ENCODE peak calls at places on chromosomes 3 and 15, in five cellular contexts. M is mammary epithelial cell, Y is lower lobe of right lung, A is transverse colon, F is breast epithelium. S is an unnamed sample. For H3K36me3 and H3K27me3, the result is how much of the 10 kb centered on the place peaks cover.

GRCh38 chr3:15291589-15292541 is 40.5 kb downstream of the SH3BP5 start:
- DNase-seq in M (no peak), Y (no peak), A (peak), F (no peak), S (no peak)

GRCh38 chr15:40251455-40252140 is 12.7 kb downstream of the PAK6 start:
- DNase-seq in M (no peak), Y (peak), A (no peak), F (no peak), S (peak)

GRCh38 chr15:26691249-26691648 is 81.6 kb downstream of the GABRB3 start:
- DNase-seq in M (no peak), Y (no peak), A (no peak), F (no peak), S (peak)

GRCh38 chr3:4504340-4505261 is 11.5 kb downstream of the ITPR1 start:
- DNase-seq in M (peak), Y (no peak), A (peak), F (peak), S (no peak)

GRCh38 chr3:14346191-14346590 is 56.2 kb upstream of the SLC6A6 start:
- DNase-seq in M (no peak), Y (no peak), A (no peak), F (no peak), S (no peak)

GRCh38 chr15:80892414-80892813 is 97.2 kb downstream of the MESD start:
- DNase-seq in M (no peak), Y (no peak), A (no peak), F (no peak), S (no peak)

GRCh38 chr15:66233487-66234415 is 19.8 kb downstream of the MEGF11 start:
- DNase-seq in M (peak), Y (no peak), A (no peak), F (no peak), S (peak)

GRCh38 chr15:98727115-98728040 is 79.0 kb downstream of the IGF1R start:
- DNase-seq in M (peak), Y (peak), A (peak), F (peak), S (peak)

GRCh38 chr15:72770673-72771328 is 12.8 kb downstream of the ADPGK start:
- DNase-seq in M (no peak), Y (no peak), A (no peak), F (no peak), S (no peak)

GRCh38 chr3:64687781-64688515 is at the start of gene ADAMTS9:
- DNase-seq in M (peak), Y (peak), A (peak), F (peak), S (peak)

GRCh38 chr3:177220136-177220974 is 23.1 kb upstream of the TBL1XR1 start:
- DNase-seq in M (no peak), Y (no peak), A (no peak), F (no peak), S (no peak)

GRCh38 chr15:65416845-65417416 is 5.8 kb downstream of the IGDCC4 start:
- DNase-seq in M (no peak), Y (no peak), A (no peak), F (no peak), S (peak)

GRCh38 chr3:21893250-21893649 is 142.2 kb upstream of the ZNF385D start:
- DNase-seq in M (no peak), Y (no peak), A (no peak), F (no peak), S (no peak)

GRCh38 chr15:43511012-43511885 is 6.2 kb upstream of the MAP1A start:
- DNase-seq in M (no peak), Y (no peak), A (no peak), F (no peak), S (peak)

GRCh38 chr15:45048784-45049631 is 26.0 kb downstream of the SORD start:
- DNase-seq in M (no peak), Y (peak), A (no peak), F (no peak), S (no peak)

GRCh38 chr3:44326035-44326434 is 12.5 kb upstream of the TCAIM start:
- DNase-seq in M (no peak), Y (no peak), A (no peak), F (no peak), S (no peak)

GRCh38 chr15:72176155-72176554 is 21.4 kb downstream of the GRAMD2A start:
- DNase-seq in M (no peak), Y (no peak), A (no peak), F (peak), S (no peak)

DNA sequence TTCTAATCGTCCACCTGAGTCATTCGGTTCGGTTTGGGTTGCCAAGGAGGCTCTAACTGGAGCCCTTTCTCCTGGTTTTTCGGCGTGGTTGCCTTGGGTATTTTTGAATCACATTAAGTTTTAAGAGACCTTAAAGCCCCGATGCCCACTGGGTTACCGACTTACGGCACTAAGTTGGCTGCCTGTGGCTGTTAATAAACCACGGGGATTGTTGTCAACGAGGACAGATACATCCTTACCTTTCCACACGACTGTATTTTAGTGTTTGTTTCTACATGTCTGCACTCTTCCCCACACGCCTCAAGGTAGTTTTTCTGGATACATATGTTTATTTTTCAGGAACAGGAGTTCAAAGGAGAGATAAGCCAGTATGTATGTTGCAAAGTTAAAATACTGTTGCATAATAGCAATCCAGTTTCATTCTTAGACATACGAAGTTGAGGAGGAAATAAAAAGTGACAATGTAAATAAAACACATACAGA is 1.2 kb upstream of the ANP32A start:
- DNase-seq in M (peak), Y (no peak), A (no peak), F (no peak), S (no peak)
- H3K36me3 ChIP-seq in M (under half), Y (under half), A (under half), F (under half), S (under half)

DNA sequence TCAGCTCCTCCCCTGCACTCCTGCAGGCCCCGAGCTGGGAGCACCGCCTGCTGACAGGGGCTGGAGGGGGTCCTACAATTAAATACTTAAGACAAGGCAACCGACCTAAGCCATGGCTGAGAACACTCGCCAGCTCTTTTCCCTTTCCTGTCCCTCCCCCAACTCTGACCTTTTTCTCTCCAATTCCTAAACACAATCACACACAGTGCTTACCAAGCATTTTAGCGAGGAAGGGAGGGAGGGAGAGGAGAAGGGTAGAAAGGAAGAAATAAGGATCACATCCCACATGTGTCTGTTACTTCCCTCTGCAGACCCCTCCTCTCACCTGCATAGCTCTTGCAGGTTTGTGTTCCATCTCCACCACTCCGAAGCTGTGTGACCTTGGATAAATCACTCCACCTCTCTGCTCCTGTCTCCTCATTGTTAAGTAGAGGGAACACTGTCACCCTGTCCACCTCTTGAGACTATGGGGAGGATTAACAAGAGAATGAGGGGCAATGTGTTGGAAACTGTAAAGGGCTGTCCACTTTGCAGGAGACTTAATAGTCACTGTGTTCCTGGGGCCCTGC is 63.6 kb downstream of the CYP11A1 start:
- DNase-seq in M (no peak), Y (no peak), A (no peak), F (no peak), S (peak)
- H3K27me3 ChIP-seq in M (under half), Y (half or more), A (under half), F (under half), S (under half)

DNA sequence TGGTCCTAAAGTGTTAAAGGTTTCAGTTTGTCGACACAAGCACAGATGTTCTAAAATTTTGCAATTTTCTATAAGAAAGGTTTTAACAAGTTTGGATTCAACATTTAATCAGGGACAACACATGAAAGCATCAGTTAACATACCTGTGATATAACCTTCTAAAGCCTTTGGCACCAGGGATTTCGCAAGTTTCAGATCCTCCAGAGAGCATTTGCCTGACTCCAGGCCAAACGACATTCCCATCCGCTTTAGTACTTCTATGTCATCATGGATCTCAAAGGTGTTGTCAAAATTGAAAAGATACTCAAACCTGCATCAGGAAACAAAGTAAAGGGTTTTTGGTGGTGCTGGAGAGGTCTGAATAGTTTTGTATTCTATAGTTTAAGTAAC is 83.1 kb downstream of the ATP1B3 start:
- DNase-seq in M (peak), Y (no peak), A (no peak), F (no peak), S (no peak)
- H3K36me3 ChIP-seq in M (under half), Y (under half), A (under half), F (under half), S (under half)

DNA sequence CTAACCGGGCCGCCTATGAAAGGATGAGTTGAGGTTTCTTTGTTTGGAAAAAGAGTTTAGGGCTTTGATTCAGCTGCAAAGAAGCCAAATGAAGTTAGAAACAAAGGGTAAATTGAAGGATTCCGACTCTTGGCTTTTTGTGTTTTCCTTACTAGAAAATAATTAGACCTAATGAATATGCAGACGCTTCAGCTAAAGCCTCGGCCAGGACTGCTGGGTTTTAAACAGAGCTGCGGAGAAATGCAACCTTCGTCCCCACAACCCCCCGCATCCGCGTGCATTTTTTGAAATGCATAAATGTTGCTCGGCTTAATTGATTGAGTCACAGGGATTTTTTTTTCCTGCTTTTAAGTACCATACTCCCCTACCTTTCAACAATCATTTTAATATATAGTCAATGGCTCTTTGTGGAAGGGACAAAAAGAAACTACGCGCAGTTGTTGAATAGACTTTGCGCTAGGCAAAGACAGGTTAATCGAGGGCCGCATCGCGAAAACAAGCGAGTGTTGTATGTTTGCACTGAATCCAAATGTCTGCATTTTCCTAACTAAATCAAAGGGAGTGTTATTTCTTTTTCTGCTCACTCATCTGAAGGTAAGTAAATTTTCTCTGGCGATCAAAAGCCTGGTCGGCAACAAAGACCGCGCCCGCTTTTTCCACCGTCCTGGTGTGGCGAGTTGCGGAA is 1.3 kb upstream of the ZIC4 start:
- DNase-seq in M (no peak), Y (no peak), A (no peak), F (no peak), S (no peak)
- H3K27me3 ChIP-seq in M (half or more), Y (half or more), A (half or more), F (under half), S (half or more)

DNA sequence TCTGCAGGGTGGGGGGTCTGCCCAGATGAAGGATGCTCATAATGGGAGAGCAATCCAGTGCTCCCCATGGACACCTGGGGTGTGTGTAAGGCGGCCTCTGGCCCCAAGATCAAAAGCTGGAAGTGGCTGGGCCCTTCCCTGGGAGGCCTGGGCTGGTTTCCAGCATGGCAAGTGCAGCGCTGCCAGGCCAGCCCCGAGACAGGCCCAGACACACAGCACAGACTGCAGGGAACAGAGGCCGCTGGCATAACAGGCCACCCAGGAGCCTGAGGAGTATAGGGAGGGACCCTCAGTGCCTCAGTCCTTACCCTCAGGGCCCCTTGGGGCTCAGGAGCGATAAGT is 10.0 kb downstream of the ITPKA start:
- DNase-seq in M (no peak), Y (no peak), A (no peak), F (no peak), S (no peak)
- H3K36me3 ChIP-seq in M (under half), Y (under half), A (under half), F (under half), S (under half)

GRCh38 chr15:33871911-33872760 is 96.2 kb upstream of the CHRM5 start:
- DNase-seq in M (no peak), Y (no peak), A (no peak), F (no peak), S (no peak)
- H3K27me3 ChIP-seq in M (under half), Y (under half), A (under half), F (under half), S (under half)

DNA sequence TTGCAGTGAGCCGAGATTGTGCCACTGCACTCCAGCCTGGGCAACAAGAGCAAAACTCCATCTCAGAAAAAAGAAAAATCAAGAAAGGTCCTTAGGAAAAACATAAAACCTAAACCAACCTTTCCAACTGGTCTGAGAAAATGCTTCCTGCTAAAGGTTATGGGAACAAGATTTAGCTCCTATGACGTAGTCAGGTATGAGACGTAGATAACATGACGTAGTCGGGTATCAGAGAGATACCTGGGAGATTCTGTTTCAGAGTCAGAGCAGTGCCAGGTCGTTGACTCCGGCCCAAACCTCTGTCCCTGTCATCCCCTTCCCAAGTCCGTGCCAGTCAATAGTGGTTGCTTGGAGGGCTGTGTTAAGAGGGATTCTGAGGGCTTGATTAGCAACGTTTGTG is 39.9 kb downstream of the LMCD1 start:
- DNase-seq in M (no peak), Y (no peak), A (no peak), F (no peak), S (no peak)
- H3K36me3 ChIP-seq in M (under half), Y (half or more), A (under half), F (under half), S (under half)

GRCh38 chr3:27721717-27722564 is at the start of gene EOMES:
- DNase-seq in M (peak), Y (peak), A (peak), F (no peak), S (peak)
- H3K27me3 ChIP-seq in M (under half), Y (half or more), A (half or more), F (under half), S (half or more)

GRCh38 chr3:149850787-149851582 is 38.0 kb downstream of the RNF13 start:
- DNase-seq in M (no peak), Y (no peak), A (no peak), F (no peak), S (no peak)
- H3K36me3 ChIP-seq in M (under half), Y (half or more), A (under half), F (under half), S (under half)

GRCh38 chr3:128431803-128432300 is 34.8 kb downstream of the DNAJB8 start:
- DNase-seq in M (no peak), Y (no peak), A (no peak), F (no peak), S (no peak)
- H3K27me3 ChIP-seq in M (under half), Y (under half), A (half or more), F (under half), S (under half)

S was measured in H7.